ENCODE peak calls at places on chromosome 10, in five cellular contexts. M, Z, Q, G and T are unnamed samples.
A peak's percentile ranks its signal among the peaks of the same experiment; 100 is the strongest.

GRCh38 chr10:24721254-24722106 is 2.2 kb downstream of the ARHGAP21 start:
- DNase-seq in Q (no peak), M (peak; percentile 66), G (peak; percentile 81), Z (peak; percentile 78), T (peak; percentile 65)

GRCh38 chr10:970311-971149 is 17.7 kb upstream of the GTPBP4 start:
- DNase-seq in Q (no peak), G (no peak), M (peak; percentile 69), Z (no peak), T (peak; percentile 27)

GRCh38 chr10:64863836-64864235 is 1342.6 kb downstream of the REEP3 start:
- DNase-seq in Q (no peak), Z (no peak), G (no peak), M (no peak), T (no peak)

GRCh38 chr10:103476046-103476768 is 2.8 kb downstream of the CALHM3 start:
- DNase-seq in Q (no peak), G (no peak), M (no peak), Z (no peak), T (no peak)

GRCh38 chr10:132168571-132169030 is 18.1 kb upstream of the DPYSL4 start:
- DNase-seq in Z (no peak), M (no peak), Q (no peak), G (no peak), T (no peak)

GRCh38 chr10:8473205-8473604 is 418.7 kb downstream of the GATA3 start:
- DNase-seq in Q (no peak), Z (no peak), G (no peak), M (no peak), T (no peak)

GRCh38 chr10:18545626-18546025 is 105.8 kb downstream of the NSUN6 start:
- DNase-seq in Q (no peak), G (no peak), M (no peak), Z (no peak), T (no peak)

GRCh38 chr10:132942101-132942739 is at the start of gene CFAP46:
- DNase-seq in Q (no peak), Z (peak; percentile 85), M (no peak), G (peak; percentile 84), T (no peak)

GRCh38 chr10:84329094-84329611 is 764 bp downstream of the CCSER2 start:
- DNase-seq in Z (peak; percentile 75), Q (peak; percentile 31), G (no peak), M (peak; percentile 68), T (peak; percentile 60)

GRCh38 chr10:61939575-61940301 is 38.2 kb downstream of the ARID5B start:
- DNase-seq in M (no peak), Z (no peak), Q (no peak), G (no peak), T (no peak)

GRCh38 chr10:133399123-133399601 is 5.2 kb downstream of the MTG1 start:
- DNase-seq in G (peak; percentile 64), M (peak; percentile 41), Z (peak; percentile 71), Q (no peak), T (no peak)

GRCh38 chr10:6530211-6530840 is 49.8 kb downstream of the PRKCQ start:
- DNase-seq in Q (no peak), G (no peak), Z (peak; percentile 84), M (peak; percentile 90), T (peak; percentile 28)

GRCh38 chr10:22625511-22626288 is 88.7 kb downstream of the PIP4K2A start:
- DNase-seq in Z (no peak), G (peak; percentile 20), M (no peak), Q (no peak), T (no peak)

GRCh38 chr10:132700168-132701098 is 85.5 kb downstream of the NKX6-2 start:
- DNase-seq in Q (no peak), M (peak; percentile 46), G (peak; percentile 77), Z (peak; percentile 73), T (peak; percentile 59)

GRCh38 chr10:122054046-122055025 is 65.4 kb downstream of the TACC2 start:
- DNase-seq in G (no peak), M (peak; percentile 72), Z (peak; percentile 15), Q (peak; percentile 69), T (peak; percentile 63)

GRCh38 chr10:15824498-15824897 is 35.8 kb downstream of the MINDY3 start:
- DNase-seq in Q (no peak), G (no peak), Z (no peak), M (no peak), T (no peak)

GRCh38 chr10:1673568-1674345 is 63.6 kb downstream of the ADARB2 start:
- DNase-seq in G (no peak), M (peak; percentile 21), Z (no peak), Q (no peak), T (no peak)

GRCh38 chr10:79244841-79245504 is 102.3 kb upstream of the PPIF start:
- DNase-seq in G (no peak), Q (no peak), M (peak; percentile 83), Z (peak; percentile 90), T (no peak)

DNA sequence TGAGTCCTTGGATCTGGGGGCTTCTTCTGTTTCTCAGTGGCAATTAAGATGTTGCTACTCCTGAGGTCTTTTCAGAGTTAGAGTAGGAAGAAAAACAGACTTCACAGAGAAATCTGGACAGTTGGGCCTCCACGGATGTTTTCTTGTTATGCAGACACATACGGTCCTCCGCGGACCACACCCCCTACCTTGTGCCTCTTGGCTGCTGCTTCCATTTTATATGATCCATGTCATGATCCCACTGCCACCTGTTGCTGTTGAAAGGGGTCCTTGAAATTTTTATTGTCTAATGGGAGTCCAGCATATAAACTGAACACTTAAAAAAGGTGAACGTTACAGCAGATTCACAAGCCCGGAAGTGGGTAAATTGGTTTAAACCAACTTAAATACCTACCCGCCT is 8.3 kb downstream of the CELF2 start:
- DNase-seq in G (no peak), Q (no peak), M (no peak), Z (no peak), T (no peak)
- H3K4me1 ChIP-seq in G (no peaks in the 10 kb centered on the region), Q (no peaks in the 10 kb centered on the region), M (no peaks in the 10 kb centered on the region), Z (no peaks in the 10 kb centered on the region), T (no peaks in the 10 kb centered on the region)

GRCh38 chr10:55627526-55628170 is 733.4 kb downstream of the ZWINT start:
- DNase-seq in G (peak; percentile 50), Z (no peak), M (no peak), Q (no peak), T (no peak)

GRCh38 chr10:55628260-55628701 is 732.8 kb downstream of the ZWINT start:
- DNase-seq in Q (no peak), G (peak; percentile 54), Z (no peak), M (peak; percentile 48), T (peak; percentile 16)

GRCh38 chr10:55630491-55631056 is 730.5 kb downstream of the ZWINT start:
- DNase-seq in Z (peak; percentile 55), M (no peak), Q (no peak), G (peak; percentile 55), T (no peak)

GRCh38 chr10:55631071-55631654 is 729.9 kb downstream of the ZWINT start:
- DNase-seq in Z (peak; percentile 80), M (peak; percentile 63), G (peak; percentile 73), Q (no peak), T (peak; percentile 41)

DNA sequence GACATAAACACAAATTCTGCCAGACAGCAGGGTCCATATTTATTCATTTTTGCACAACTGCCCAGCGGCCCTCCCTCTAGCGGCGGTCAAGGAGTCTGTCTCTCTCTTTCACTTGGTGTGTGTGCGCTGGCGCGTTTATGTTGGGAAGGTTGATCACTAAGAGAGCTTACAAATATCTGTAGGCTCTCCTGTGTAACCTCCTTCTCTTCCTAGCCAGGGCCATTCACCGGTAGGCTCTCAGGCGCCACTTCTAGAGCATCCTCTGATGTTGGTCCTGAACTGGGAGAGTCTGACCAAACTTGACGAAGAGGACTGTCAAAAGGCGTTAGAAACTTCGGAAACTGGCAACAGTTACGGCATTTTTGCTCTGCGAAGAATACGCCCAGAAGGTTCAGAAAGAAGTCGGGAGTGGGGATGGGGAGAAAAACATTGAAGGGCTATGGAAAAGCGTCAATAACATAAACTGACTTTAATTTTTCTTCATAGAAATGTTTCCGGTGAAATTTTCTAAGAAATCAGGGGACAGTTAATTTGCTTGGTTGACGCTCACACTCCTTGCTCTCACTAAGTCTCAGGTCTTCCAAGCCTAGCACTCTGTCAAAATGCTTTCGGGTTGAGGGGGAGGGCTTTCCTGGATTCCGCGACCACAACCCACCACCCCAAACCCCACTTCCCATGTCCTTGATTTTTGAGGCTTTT is 731.1 kb downstream of the ZWINT start:
- DNase-seq in Z (peak; percentile 70), Q (no peak), M (no peak), G (peak; percentile 61), T (peak; percentile 20)
- TF ChIP-seq CTCF in Z (no peak), Q (no peak), M (peak; percentile 54), G (peak; percentile 27), T (peak; percentile 11)

DNA sequence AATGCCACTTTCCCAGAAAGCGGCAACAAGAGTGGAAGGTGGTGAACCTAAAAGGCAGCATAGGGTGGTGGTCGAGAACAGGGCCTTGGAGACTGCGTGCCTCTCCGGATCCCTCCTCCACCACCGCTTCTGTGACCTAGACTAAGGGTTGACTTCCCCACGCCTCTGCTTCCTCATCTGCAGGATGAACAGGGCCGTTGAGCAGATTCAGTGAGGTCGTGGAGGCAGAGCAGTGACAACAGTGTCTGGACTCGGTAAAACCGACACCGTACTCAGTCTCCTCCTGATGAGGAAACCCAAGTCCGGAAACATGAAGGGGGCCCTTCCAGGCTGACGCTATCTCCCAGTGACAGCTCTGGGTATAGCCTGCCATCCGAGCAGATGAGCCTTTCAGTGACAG is 162.6 kb downstream of the CELF2 start:
- DNase-seq in Z (peak; percentile 84), G (no peak), Q (no peak), M (peak; percentile 70), T (no peak)
- H3K4me1 ChIP-seq in Z (peaks cover 42% of the 10 kb centered on the region), G (peaks cover 5% of the 10 kb centered on the region), Q (no peaks in the 10 kb centered on the region), M (peaks cover 22% of the 10 kb centered on the region), T (no peaks in the 10 kb centered on the region)

DNA sequence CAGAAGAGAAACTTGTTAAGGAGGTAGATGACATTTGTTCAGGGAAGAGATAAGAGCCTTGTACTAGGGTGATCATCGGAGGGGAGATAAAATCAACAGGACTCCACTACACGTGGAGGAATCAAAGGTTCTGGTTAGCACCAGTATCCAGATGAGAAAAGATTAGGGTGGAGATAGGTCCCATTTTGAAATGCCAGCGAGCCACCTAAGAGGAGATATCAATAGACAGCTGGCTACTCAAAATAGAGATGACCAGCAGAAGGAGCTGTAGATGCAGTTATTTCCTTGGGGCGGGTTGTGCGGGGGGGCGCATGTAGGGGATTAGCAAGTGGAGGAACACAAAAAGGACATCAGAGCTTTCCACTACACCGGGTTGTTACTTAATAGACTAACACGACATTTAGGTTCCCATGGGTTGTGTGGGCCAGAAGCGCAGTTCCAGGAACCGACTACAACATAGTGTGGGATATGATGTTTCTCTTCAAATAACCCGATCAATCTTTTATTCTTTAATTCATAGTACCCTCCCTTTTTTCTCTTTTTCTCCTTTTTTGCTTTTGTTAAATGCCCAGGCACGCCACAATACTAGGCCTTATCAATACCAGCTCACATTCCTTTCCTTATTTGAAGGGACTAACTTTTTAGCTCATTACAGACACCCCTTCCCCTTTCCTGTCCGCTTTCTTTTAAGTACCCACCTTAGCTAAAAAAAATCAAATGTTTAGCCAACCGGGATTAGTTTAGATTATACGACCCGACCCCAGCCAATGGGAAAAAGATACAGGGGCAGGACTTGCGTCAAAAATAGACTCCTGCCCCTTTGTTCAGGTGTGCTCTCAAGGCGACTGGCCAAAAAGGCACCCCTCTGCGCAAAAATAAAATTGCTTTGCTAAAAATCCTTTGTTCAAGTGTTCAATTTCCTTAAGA is 2.0 kb upstream of the KIF11 start:
- DNase-seq in Z (peak; percentile 83), M (peak; percentile 66), Q (peak; percentile 38), G (no peak), T (peak; percentile 31)
- TF ChIP-seq CTCF in Z (no peak), M (no peak), Q (no peak), G (no peak), T (no peak)

GRCh38 chr10:71848325-71849277 is 2.5 kb downstream of the PSAP start:
- DNase-seq in M (no peak), Q (no peak), Z (peak; percentile 6), G (no peak), T (no peak)
- H3K4me1 ChIP-seq in M (no peaks in the 10 kb centered on the region), Q (no peaks in the 10 kb centered on the region), Z (peaks cover 28% of the 10 kb centered on the region), G (peaks cover 19% of the 10 kb centered on the region), T (no peaks in the 10 kb centered on the region)